ENCODE peak calls at places on chromosomes 7 and 10, in seven cellular contexts. One of them, this sample, is unnamed.

GRCh38 chr10:73480158-73480557 is 15.7 kb downstream of the PPP3CB start:
- DNase-seq in brain microvascular endothelial cell: no peak
- DNase-seq in GM12865: peak; percentile 63
- DNase-seq in psoas muscle: no peak
- DNase-seq in heart left ventricle: no peak
- DNase-seq in choroid plexus epithelial cell: peak; percentile 67
- DNase-seq in nephron progenitor cell: no peak
- DNase-seq in this sample: no peak

GRCh38 chr10:35876248-35876647 is 234.2 kb upstream of the FZD8 start:
- DNase-seq in brain microvascular endothelial cell: peak; percentile 41
- DNase-seq in GM12865: no peak
- DNase-seq in psoas muscle: no peak
- DNase-seq in heart left ventricle: no peak
- DNase-seq in choroid plexus epithelial cell: peak; percentile 44
- DNase-seq in nephron progenitor cell: no peak
- DNase-seq in this sample: no peak

GRCh38 chr10:30819306-30820190 is 190.0 kb upstream of the LYZL2 start:
- DNase-seq in brain microvascular endothelial cell: no peak
- DNase-seq in GM12865: no peak
- DNase-seq in psoas muscle: no peak
- DNase-seq in heart left ventricle: no peak
- DNase-seq in choroid plexus epithelial cell: peak; percentile 47
- DNase-seq in nephron progenitor cell: no peak
- DNase-seq in this sample: no peak

GRCh38 chr10:73892314-73893080 is 18.1 kb upstream of the CAMK2G start:
- DNase-seq in brain microvascular endothelial cell: no peak
- DNase-seq in GM12865: no peak
- DNase-seq in psoas muscle: no peak
- DNase-seq in heart left ventricle: no peak
- DNase-seq in choroid plexus epithelial cell: peak; percentile 65
- DNase-seq in nephron progenitor cell: no peak
- DNase-seq in this sample: no peak

GRCh38 chr7:46695045-46695708 is 774.1 kb upstream of the IGFBP3 start:
- DNase-seq in brain microvascular endothelial cell: no peak
- DNase-seq in GM12865: no peak
- DNase-seq in psoas muscle: no peak
- DNase-seq in heart left ventricle: no peak
- DNase-seq in choroid plexus epithelial cell: peak; percentile 45
- DNase-seq in nephron progenitor cell: no peak
- DNase-seq in this sample: no peak

GRCh38 chr10:74875966-74876365 is 49.6 kb downstream of the KAT6B start:
- DNase-seq in brain microvascular endothelial cell: no peak
- DNase-seq in GM12865: no peak
- DNase-seq in psoas muscle: no peak
- DNase-seq in heart left ventricle: no peak
- DNase-seq in choroid plexus epithelial cell: no peak
- DNase-seq in nephron progenitor cell: no peak
- DNase-seq in this sample: no peak

GRCh38 chr7:13829914-13830603 is 159.4 kb downstream of the ETV1 start:
- DNase-seq in brain microvascular endothelial cell: peak; percentile 90
- DNase-seq in GM12865: no peak
- DNase-seq in psoas muscle: no peak
- DNase-seq in heart left ventricle: peak; percentile 33
- DNase-seq in choroid plexus epithelial cell: peak; percentile 95
- DNase-seq in nephron progenitor cell: no peak
- DNase-seq in this sample: no peak

GRCh38 chr10:63409465-63410027 is 56.2 kb downstream of the JMJD1C start:
- DNase-seq in brain microvascular endothelial cell: peak; percentile 24
- DNase-seq in GM12865: no peak
- DNase-seq in psoas muscle: no peak
- DNase-seq in heart left ventricle: no peak
- DNase-seq in choroid plexus epithelial cell: peak; percentile 64
- DNase-seq in nephron progenitor cell: no peak
- DNase-seq in this sample: no peak

GRCh38 chr10:70715853-70716795 is 43.8 kb downstream of the ADAMTS14 start:
- DNase-seq in brain microvascular endothelial cell: peak; percentile 59
- DNase-seq in GM12865: no peak
- DNase-seq in psoas muscle: no peak
- DNase-seq in heart left ventricle: no peak
- DNase-seq in choroid plexus epithelial cell: peak; percentile 50
- DNase-seq in nephron progenitor cell: no peak
- DNase-seq in this sample: peak; percentile 80

DNA sequence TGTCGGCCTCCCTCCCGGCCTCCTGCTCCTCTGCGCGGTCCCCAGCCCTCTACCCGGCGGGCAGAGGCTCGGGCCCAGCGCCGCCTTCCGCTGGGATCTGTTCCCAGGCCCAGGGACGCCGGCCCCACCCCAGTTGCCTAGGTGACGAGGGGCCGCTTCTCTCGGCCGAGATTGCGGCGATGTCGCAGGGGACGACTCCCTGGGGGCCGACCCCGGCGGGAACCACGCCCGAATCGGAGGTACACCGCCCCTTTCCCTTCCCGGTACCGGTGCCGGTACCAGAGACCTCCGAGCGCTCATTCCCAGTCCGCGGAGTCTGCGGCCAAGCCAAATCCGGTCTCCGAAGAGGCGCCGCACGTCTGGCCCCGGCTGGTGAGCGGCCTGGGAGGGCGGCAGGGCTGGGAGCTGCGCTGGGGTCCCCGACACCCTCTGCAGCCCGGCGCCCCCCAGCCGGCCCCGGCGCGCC is at the start of gene CABCOCO1:
- DNase-seq in brain microvascular endothelial cell: peak; percentile 33
- DNase-seq in GM12865: no peak
- DNase-seq in psoas muscle: peak; percentile 42
- DNase-seq in heart left ventricle: peak; percentile 71
- DNase-seq in choroid plexus epithelial cell: peak; percentile 62
- DNase-seq in nephron progenitor cell: peak; percentile 88
- DNase-seq in this sample: peak; percentile 89
- TF ChIP-seq CTCF in brain microvascular endothelial cell: no peak
- TF ChIP-seq CTCF in GM12865: no peak
- TF ChIP-seq CTCF in psoas muscle: peak; percentile 12
- TF ChIP-seq CTCF in heart left ventricle: peak; percentile 39
- TF ChIP-seq CTCF in choroid plexus epithelial cell: peak; percentile 27
- TF ChIP-seq CTCF in nephron progenitor cell: no peak
- TF ChIP-seq CTCF in this sample: no peak

GRCh38 chr10:92142512-92142911 is 148.4 kb downstream of the CPEB3 start:
- DNase-seq in brain microvascular endothelial cell: no peak
- DNase-seq in GM12865: no peak
- DNase-seq in psoas muscle: no peak
- DNase-seq in heart left ventricle: no peak
- DNase-seq in choroid plexus epithelial cell: no peak
- DNase-seq in nephron progenitor cell: no peak
- DNase-seq in this sample: no peak
- TF ChIP-seq CTCF in brain microvascular endothelial cell: peak; percentile 19
- TF ChIP-seq CTCF in GM12865: no peak
- TF ChIP-seq CTCF in psoas muscle: no peak
- TF ChIP-seq CTCF in heart left ventricle: no peak
- TF ChIP-seq CTCF in choroid plexus epithelial cell: no peak
- TF ChIP-seq CTCF in nephron progenitor cell: no peak
- TF ChIP-seq CTCF in this sample: peak; percentile 25

GRCh38 chr7:40987571-40987970 is 715.3 kb downstream of the INHBA start:
- DNase-seq in brain microvascular endothelial cell: no peak
- DNase-seq in GM12865: no peak
- DNase-seq in psoas muscle: no peak
- DNase-seq in heart left ventricle: no peak
- DNase-seq in choroid plexus epithelial cell: no peak
- DNase-seq in nephron progenitor cell: no peak
- DNase-seq in this sample: no peak

GRCh38 chr7:40996330-40996729 is 706.6 kb downstream of the INHBA start:
- DNase-seq in brain microvascular endothelial cell: no peak
- DNase-seq in GM12865: no peak
- DNase-seq in psoas muscle: no peak
- DNase-seq in heart left ventricle: no peak
- DNase-seq in choroid plexus epithelial cell: no peak
- DNase-seq in nephron progenitor cell: no peak
- DNase-seq in this sample: no peak

GRCh38 chr7:40986351-40986873 is 716.5 kb downstream of the INHBA start:
- DNase-seq in brain microvascular endothelial cell: peak; percentile 89
- DNase-seq in GM12865: no peak
- DNase-seq in psoas muscle: no peak
- DNase-seq in heart left ventricle: no peak
- DNase-seq in choroid plexus epithelial cell: peak; percentile 95
- DNase-seq in nephron progenitor cell: no peak
- DNase-seq in this sample: no peak

GRCh38 chr7:40990841-40991240 is 712.0 kb downstream of the INHBA start:
- DNase-seq in brain microvascular endothelial cell: no peak
- DNase-seq in GM12865: no peak
- DNase-seq in psoas muscle: no peak
- DNase-seq in heart left ventricle: no peak
- DNase-seq in choroid plexus epithelial cell: no peak
- DNase-seq in nephron progenitor cell: no peak
- DNase-seq in this sample: no peak
- TF ChIP-seq CTCF in brain microvascular endothelial cell: no peak
- TF ChIP-seq CTCF in GM12865: no peak
- TF ChIP-seq CTCF in psoas muscle: no peak
- TF ChIP-seq CTCF in heart left ventricle: no peak
- TF ChIP-seq CTCF in choroid plexus epithelial cell: no peak
- TF ChIP-seq CTCF in nephron progenitor cell: no peak
- TF ChIP-seq CTCF in this sample: no peak

GRCh38 chr10:110569120-110569519 is 1.6 kb downstream of the SMC3 start:
- DNase-seq in brain microvascular endothelial cell: no peak
- DNase-seq in GM12865: no peak
- DNase-seq in psoas muscle: no peak
- DNase-seq in heart left ventricle: no peak
- DNase-seq in choroid plexus epithelial cell: no peak
- DNase-seq in nephron progenitor cell: no peak
- DNase-seq in this sample: no peak
- TF ChIP-seq CTCF in brain microvascular endothelial cell: no peak
- TF ChIP-seq CTCF in GM12865: no peak
- TF ChIP-seq CTCF in psoas muscle: no peak
- TF ChIP-seq CTCF in heart left ventricle: no peak
- TF ChIP-seq CTCF in choroid plexus epithelial cell: no peak
- TF ChIP-seq CTCF in nephron progenitor cell: no peak
- TF ChIP-seq CTCF in this sample: no peak

This sample was measured in glutamatergic neuron.